ENCODE peak calls at places on chromosomes 3 and 15, in eight cellular contexts. One of them, this sample, is unnamed.

GRCh38 chr15:78875107-78875914 is 2.6 kb downstream of the MORF4L1 start:
- DNase-seq in GM23338: no peak
- DNase-seq in sigmoid colon: no peak
- DNase-seq in gastrocnemius medialis: no peak
- DNase-seq in DND-41: no peak
- DNase-seq in epithelial cell of proximal tubule: no peak
- DNase-seq in fibroblast of lung: no peak
- DNase-seq in MM.1S: no peak
- DNase-seq in this sample: no peak

GRCh38 chr3:4021162-4021561 is 221.9 kb downstream of the LRRN1 start:
- DNase-seq in GM23338: peak
- DNase-seq in sigmoid colon: no peak
- DNase-seq in gastrocnemius medialis: no peak
- DNase-seq in DND-41: peak
- DNase-seq in epithelial cell of proximal tubule: no peak
- DNase-seq in fibroblast of lung: no peak
- DNase-seq in MM.1S: no peak
- DNase-seq in this sample: no peak

GRCh38 chr3:14520149-14520548 is 20.0 kb downstream of the GRIP2 start:
- DNase-seq in GM23338: no peak
- DNase-seq in sigmoid colon: peak
- DNase-seq in gastrocnemius medialis: no peak
- DNase-seq in DND-41: no peak
- DNase-seq in epithelial cell of proximal tubule: no peak
- DNase-seq in fibroblast of lung: no peak
- DNase-seq in MM.1S: no peak
- DNase-seq in this sample: no peak

GRCh38 chr3:19632099-19633074 is 301.6 kb downstream of the EFHB start:
- DNase-seq in GM23338: peak
- DNase-seq in sigmoid colon: no peak
- DNase-seq in gastrocnemius medialis: no peak
- DNase-seq in DND-41: no peak
- DNase-seq in epithelial cell of proximal tubule: no peak
- DNase-seq in fibroblast of lung: no peak
- DNase-seq in MM.1S: no peak
- DNase-seq in this sample: no peak

GRCh38 chr3:135973846-135974245 is 8.3 kb downstream of the PPP2R3A start:
- DNase-seq in GM23338: no peak
- DNase-seq in sigmoid colon: no peak
- DNase-seq in gastrocnemius medialis: no peak
- DNase-seq in DND-41: no peak
- DNase-seq in epithelial cell of proximal tubule: no peak
- DNase-seq in fibroblast of lung: no peak
- DNase-seq in MM.1S: no peak
- DNase-seq in this sample: no peak

GRCh38 chr15:41480396-41481140 is 13.1 kb upstream of the ITPKA start:
- DNase-seq in GM23338: no peak
- DNase-seq in sigmoid colon: no peak
- DNase-seq in gastrocnemius medialis: no peak
- DNase-seq in DND-41: no peak
- DNase-seq in epithelial cell of proximal tubule: no peak
- DNase-seq in fibroblast of lung: no peak
- DNase-seq in MM.1S: no peak
- DNase-seq in this sample: no peak

GRCh38 chr3:59566481-59566975 is 516.7 kb upstream of the CFAP20DC start:
- DNase-seq in GM23338: no peak
- DNase-seq in sigmoid colon: no peak
- DNase-seq in gastrocnemius medialis: no peak
- DNase-seq in DND-41: no peak
- DNase-seq in epithelial cell of proximal tubule: peak
- DNase-seq in fibroblast of lung: no peak
- DNase-seq in MM.1S: no peak
- DNase-seq in this sample: no peak

GRCh38 chr3:30129765-30130164 is 476.6 kb upstream of the TGFBR2 start:
- DNase-seq in GM23338: no peak
- DNase-seq in sigmoid colon: no peak
- DNase-seq in gastrocnemius medialis: no peak
- DNase-seq in DND-41: no peak
- DNase-seq in epithelial cell of proximal tubule: no peak
- DNase-seq in fibroblast of lung: no peak
- DNase-seq in MM.1S: no peak
- DNase-seq in this sample: no peak

GRCh38 chr3:87350367-87351199 is 74.2 kb upstream of the POU1F1 start:
- DNase-seq in GM23338: peak
- DNase-seq in sigmoid colon: no peak
- DNase-seq in gastrocnemius medialis: no peak
- DNase-seq in DND-41: peak
- DNase-seq in epithelial cell of proximal tubule: no peak
- DNase-seq in fibroblast of lung: peak
- DNase-seq in MM.1S: peak
- DNase-seq in this sample: peak

GRCh38 chr3:156728267-156728985 is 54.0 kb downstream of the TIPARP start:
- DNase-seq in GM23338: no peak
- DNase-seq in sigmoid colon: no peak
- DNase-seq in gastrocnemius medialis: no peak
- DNase-seq in DND-41: no peak
- DNase-seq in epithelial cell of proximal tubule: no peak
- DNase-seq in fibroblast of lung: no peak
- DNase-seq in MM.1S: no peak
- DNase-seq in this sample: no peak

GRCh38 chr15:90829942-90830440 is 38.4 kb upstream of the FURIN start:
- DNase-seq in GM23338: no peak
- DNase-seq in sigmoid colon: no peak
- DNase-seq in gastrocnemius medialis: peak
- DNase-seq in DND-41: no peak
- DNase-seq in epithelial cell of proximal tubule: no peak
- DNase-seq in fibroblast of lung: peak
- DNase-seq in MM.1S: no peak
- DNase-seq in this sample: peak

GRCh38 chr3:127342735-127343134 is 54.9 kb upstream of the PRR20G start:
- DNase-seq in GM23338: peak
- DNase-seq in sigmoid colon: no peak
- DNase-seq in gastrocnemius medialis: no peak
- DNase-seq in DND-41: no peak
- DNase-seq in epithelial cell of proximal tubule: no peak
- DNase-seq in fibroblast of lung: no peak
- DNase-seq in MM.1S: no peak
- DNase-seq in this sample: no peak

GRCh38 chr15:88398011-88398410 is 69.2 kb downstream of the MRPL46 start:
- DNase-seq in GM23338: no peak
- DNase-seq in sigmoid colon: no peak
- DNase-seq in gastrocnemius medialis: no peak
- DNase-seq in DND-41: no peak
- DNase-seq in epithelial cell of proximal tubule: no peak
- DNase-seq in fibroblast of lung: no peak
- DNase-seq in MM.1S: no peak
- DNase-seq in this sample: no peak

GRCh38 chr15:98547741-98548166 is 100.6 kb upstream of the IGF1R start:
- DNase-seq in GM23338: peak
- DNase-seq in sigmoid colon: peak
- DNase-seq in gastrocnemius medialis: no peak
- DNase-seq in DND-41: no peak
- DNase-seq in epithelial cell of proximal tubule: no peak
- DNase-seq in fibroblast of lung: peak
- DNase-seq in MM.1S: no peak
- DNase-seq in this sample: peak

GRCh38 chr15:71191296-71191695 is 76.0 kb downstream of the THSD4 start:
- DNase-seq in GM23338: no peak
- DNase-seq in sigmoid colon: no peak
- DNase-seq in gastrocnemius medialis: no peak
- DNase-seq in DND-41: no peak
- DNase-seq in epithelial cell of proximal tubule: no peak
- DNase-seq in fibroblast of lung: no peak
- DNase-seq in MM.1S: no peak
- DNase-seq in this sample: no peak

DNA sequence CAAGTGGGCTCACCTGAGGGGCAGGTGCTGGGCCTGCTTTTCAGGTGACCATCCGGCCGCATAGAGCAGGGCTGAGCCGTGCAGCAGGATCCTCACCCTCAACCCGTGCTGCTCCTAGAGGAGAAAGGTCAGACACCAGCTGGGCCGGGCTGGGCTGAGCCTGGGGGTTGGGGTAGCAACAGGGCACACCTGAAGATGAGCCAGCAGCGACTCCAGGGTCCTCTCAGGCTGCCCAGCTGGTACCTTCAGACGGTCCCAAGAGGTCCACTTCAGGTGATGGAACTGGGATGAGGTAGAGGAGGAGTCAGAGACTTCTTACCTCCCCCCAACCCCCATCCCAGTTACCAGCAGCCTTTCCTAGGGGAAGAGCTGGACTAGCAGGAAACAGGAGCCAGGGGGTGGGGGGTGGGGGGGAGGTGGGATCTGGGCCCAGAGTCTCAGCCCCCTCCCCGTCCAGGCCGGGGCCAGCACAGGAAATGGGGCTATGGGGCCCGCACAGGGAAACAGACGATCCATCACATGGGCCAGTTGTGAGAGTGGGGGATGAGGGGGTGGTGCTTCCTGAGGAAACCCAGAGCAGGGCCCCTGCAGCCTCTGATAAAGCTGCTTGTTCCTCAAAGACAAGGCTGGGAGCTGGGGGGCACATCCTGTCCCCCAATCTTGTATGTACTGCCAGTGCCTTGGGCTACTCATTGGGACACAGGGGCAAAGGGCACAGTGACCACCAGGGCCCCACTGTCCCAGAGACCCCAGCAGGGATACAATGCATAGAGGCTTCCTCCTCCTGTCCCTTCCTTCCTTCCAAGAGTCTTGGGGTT is 3.0 kb downstream of the INKA1 start:
- DNase-seq in GM23338: peak
- DNase-seq in sigmoid colon: peak
- DNase-seq in gastrocnemius medialis: no peak
- DNase-seq in DND-41: peak
- DNase-seq in epithelial cell of proximal tubule: no peak
- DNase-seq in fibroblast of lung: peak
- DNase-seq in MM.1S: no peak
- DNase-seq in this sample: peak
- H3K4me3 ChIP-seq in GM23338: peak
- H3K4me3 ChIP-seq in sigmoid colon: no peak
- H3K4me3 ChIP-seq in gastrocnemius medialis: no peak
- H3K4me3 ChIP-seq in DND-41: no peak
- H3K4me3 ChIP-seq in epithelial cell of proximal tubule: no peak
- H3K4me3 ChIP-seq in fibroblast of lung: peak
- H3K4me3 ChIP-seq in MM.1S: no peak
- H3K4me3 ChIP-seq in this sample: peak

DNA sequence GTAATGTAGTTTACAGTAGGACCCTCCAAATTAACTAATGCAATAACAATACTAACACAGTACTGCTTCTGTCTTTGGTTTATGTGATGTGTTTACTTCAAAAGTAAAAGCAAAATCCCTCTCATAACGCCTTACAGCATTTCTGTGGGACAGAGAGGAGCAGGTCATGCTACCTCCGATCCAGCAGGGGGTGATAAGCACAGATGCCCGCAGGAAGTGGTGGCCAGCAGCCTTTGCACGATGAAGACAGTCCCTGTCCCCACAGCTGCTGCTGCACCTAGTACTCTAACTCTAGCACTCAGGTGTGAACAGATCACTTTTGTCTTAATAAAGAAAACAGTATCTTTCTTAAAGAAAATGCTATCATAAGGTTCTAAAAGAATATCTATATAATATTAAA is 38.3 kb downstream of the ANO10 start:
- DNase-seq in GM23338: peak
- DNase-seq in sigmoid colon: no peak
- DNase-seq in gastrocnemius medialis: no peak
- DNase-seq in DND-41: no peak
- DNase-seq in epithelial cell of proximal tubule: no peak
- DNase-seq in fibroblast of lung: no peak
- DNase-seq in MM.1S: no peak
- DNase-seq in this sample: no peak
- TF ChIP-seq CTCF in GM23338: peak
- TF ChIP-seq CTCF in sigmoid colon: no peak
- TF ChIP-seq CTCF in gastrocnemius medialis: no peak
- TF ChIP-seq CTCF in DND-41: peak
- TF ChIP-seq CTCF in epithelial cell of proximal tubule: peak
- TF ChIP-seq CTCF in fibroblast of lung: peak
- TF ChIP-seq CTCF in MM.1S: peak
- TF ChIP-seq CTCF in this sample: peak

GRCh38 chr15:85750319-85750806 is 44.4 kb downstream of the KLHL25 start:
- DNase-seq in GM23338: peak
- DNase-seq in sigmoid colon: peak
- DNase-seq in gastrocnemius medialis: peak
- DNase-seq in DND-41: no peak
- DNase-seq in epithelial cell of proximal tubule: no peak
- DNase-seq in fibroblast of lung: peak
- DNase-seq in MM.1S: no peak
- DNase-seq in this sample: peak
- H3K4me3 ChIP-seq in GM23338: no peak
- H3K4me3 ChIP-seq in sigmoid colon: peak
- H3K4me3 ChIP-seq in gastrocnemius medialis: peak
- H3K4me3 ChIP-seq in DND-41: no peak
- H3K4me3 ChIP-seq in epithelial cell of proximal tubule: no peak
- H3K4me3 ChIP-seq in fibroblast of lung: no peak
- H3K4me3 ChIP-seq in MM.1S: no peak
- H3K4me3 ChIP-seq in this sample: no peak

GRCh38 chr3:126245811-126246727 is 65.7 kb upstream of the ALDH1L1 start:
- DNase-seq in GM23338: peak
- DNase-seq in sigmoid colon: peak
- DNase-seq in gastrocnemius medialis: peak
- DNase-seq in DND-41: peak
- DNase-seq in epithelial cell of proximal tubule: no peak
- DNase-seq in fibroblast of lung: peak
- DNase-seq in MM.1S: peak
- DNase-seq in this sample: peak
- TF ChIP-seq CTCF in GM23338: peak
- TF ChIP-seq CTCF in sigmoid colon: no peak
- TF ChIP-seq CTCF in gastrocnemius medialis: peak
- TF ChIP-seq CTCF in DND-41: peak
- TF ChIP-seq CTCF in epithelial cell of proximal tubule: peak
- TF ChIP-seq CTCF in fibroblast of lung: peak
- TF ChIP-seq CTCF in MM.1S: peak
- TF ChIP-seq CTCF in this sample: peak

This sample was measured in cardiac fibroblast.